ENCODE peak calls at places on chromosomes 7 and 10, in six cellular contexts. J, O, N, S, Q and F are unnamed samples.

GRCh38 chr7:39336457-39336856 is 229.7 kb upstream of the YAE1 start:
- DNase-seq in J (no peak), O (no peak), N (no peak), S (no peak), Q (no peak), F (no peak)

GRCh38 chr7:139931190-139932007 is 102.3 kb downstream of the TBXAS1 start:
- DNase-seq in J (no peak), O (no peak), N (no peak), S (no peak), Q (no peak), F (no peak)

GRCh38 chr7:147771344-147771743 is 819.2 kb upstream of the C7orf33 start:
- DNase-seq in J (no peak), O (no peak), N (no peak), S (no peak), Q (no peak), F (no peak)

GRCh38 chr10:23158370-23158769 is 33.7 kb upstream of the PTF1A start:
- DNase-seq in J (peak), O (no peak), N (no peak), S (peak), Q (peak), F (no peak)

GRCh38 chr7:44393238-44394111 is 68.1 kb upstream of the CAMK2B start:
- DNase-seq in J (no peak), O (no peak), N (no peak), S (no peak), Q (no peak), F (no peak)

GRCh38 chr7:12685550-12685949 is 1.9 kb upstream of the ARL4A start:
- DNase-seq in J (peak), O (no peak), N (no peak), S (no peak), Q (peak), F (no peak)

GRCh38 chr10:78170026-78170475 is 136.4 kb downstream of the RPS24 start:
- DNase-seq in J (peak), O (no peak), N (no peak), S (no peak), Q (peak), F (no peak)

GRCh38 chr7:102306916-102307677 is 20.4 kb downstream of the SH2B2 start:
- DNase-seq in J (peak), O (peak), N (peak), S (no peak), Q (peak), F (peak)

GRCh38 chr7:158957507-158957900 is 101.1 kb downstream of the DYNC2I1 start:
- DNase-seq in J (no peak), O (no peak), N (no peak), S (no peak), Q (no peak), F (no peak)

GRCh38 chr7:4667776-4668509 is 14.2 kb upstream of the FOXK1 start:
- DNase-seq in J (no peak), O (no peak), N (no peak), S (peak), Q (peak), F (no peak)

GRCh38 chr10:124961248-124961570 is 19.3 kb downstream of the ZRANB1 start:
- DNase-seq in J (no peak), O (no peak), N (no peak), S (no peak), Q (peak), F (no peak)

GRCh38 chr7:142381727-142382409 is 124.0 kb upstream of the PRSS58 start:
- DNase-seq in J (no peak), O (no peak), N (no peak), S (no peak), Q (no peak), F (no peak)

GRCh38 chr7:129830949-129831348 is 121.8 kb downstream of the UBE2H start:
- DNase-seq in J (no peak), O (no peak), N (no peak), S (no peak), Q (no peak), F (no peak)

GRCh38 chr7:32255036-32255435 is 184.8 kb upstream of the PDE1C start:
- DNase-seq in J (no peak), O (no peak), N (peak), S (no peak), Q (no peak), F (no peak)

GRCh38 chr7:77657427-77658331 is 38.6 kb upstream of the RSBN1L start:
- DNase-seq in J (peak), O (no peak), N (no peak), S (peak), Q (peak), F (no peak)

GRCh38 chr7:130896898-130897514 is 163.0 kb upstream of the KLF14 start:
- DNase-seq in J (peak), O (no peak), N (peak), S (no peak), Q (peak), F (no peak)

GRCh38 chr10:69734797-69735468 is 66.8 kb upstream of the COL13A1 start:
- DNase-seq in J (no peak), O (no peak), N (no peak), S (no peak), Q (no peak), F (no peak)

GRCh38 chr10:97065686-97066679 is 119.8 kb downstream of the SLIT1 start:
- DNase-seq in J (no peak), O (no peak), N (no peak), S (no peak), Q (no peak), F (no peak)

GRCh38 chr7:85521108-85521694 is 334.3 kb upstream of the SEMA3D start:
- DNase-seq in J (no peak), O (no peak), N (no peak), S (no peak), Q (peak), F (no peak)

GRCh38 chr7:2145835-2146580 is 86.7 kb downstream of the MAD1L1 start:
- DNase-seq in J (no peak), O (no peak), N (no peak), S (no peak), Q (no peak), F (no peak)

GRCh38 chr7:21142081-21142480 is 285.8 kb upstream of the SP4 start:
- DNase-seq in J (peak), O (no peak), N (no peak), S (no peak), Q (no peak), F (no peak)

GRCh38 chr7:1724118-1724910 is 54.2 kb downstream of the ELFN1 start:
- DNase-seq in J (no peak), O (no peak), N (no peak), S (no peak), Q (no peak), F (no peak)

GRCh38 chr10:59887972-59888640 is 18.2 kb downstream of the CCDC6 start:
- DNase-seq in J (no peak), O (no peak), N (no peak), S (no peak), Q (no peak), F (no peak)

GRCh38 chr7:159098795-159099194 is 45.9 kb downstream of the VIPR2 start:
- DNase-seq in J (no peak), O (peak), N (no peak), S (no peak), Q (no peak), F (no peak)

GRCh38 chr7:142488842-142489241 is 231.0 kb upstream of the PRSS58 start:
- DNase-seq in J (no peak), O (no peak), N (no peak), S (no peak), Q (no peak), F (no peak)

GRCh38 chr10:124911124-124912051 is 30.5 kb upstream of the ZRANB1 start:
- DNase-seq in J (no peak), O (no peak), N (no peak), S (no peak), Q (peak), F (no peak)

GRCh38 chr10:7122561-7122960 is 288.3 kb downstream of the SFMBT2 start:
- DNase-seq in J (no peak), O (no peak), N (no peak), S (no peak), Q (no peak), F (no peak)

GRCh38 chr7:102856036-102856435 is 56.8 kb upstream of the LRRC17 start:
- DNase-seq in J (no peak), O (no peak), N (no peak), S (no peak), Q (no peak), F (no peak)

GRCh38 chr10:69439350-69439739 is 11.9 kb upstream of the TSPAN15 start:
- DNase-seq in J (peak), O (peak), N (no peak), S (no peak), Q (no peak), F (no peak)

GRCh38 chr10:125144693-125145623 is 15.4 kb downstream of the CTBP2 start:
- DNase-seq in J (peak), O (no peak), N (peak), S (no peak), Q (peak), F (no peak)

GRCh38 chr10:103474077-103474476 is 5.0 kb downstream of the CALHM3 start:
- DNase-seq in J (no peak), O (no peak), N (no peak), S (no peak), Q (no peak), F (no peak)

GRCh38 chr7:90944021-90944420 is 320.2 kb upstream of the FZD1 start:
- DNase-seq in J (no peak), O (no peak), N (no peak), S (no peak), Q (peak), F (no peak)

GRCh38 chr10:31823358-31823757 is 105.3 kb downstream of the ARHGAP12 start:
- DNase-seq in J (no peak), O (no peak), N (no peak), S (no peak), Q (no peak), F (no peak)

GRCh38 chr7:132526111-132526741 is 50.0 kb downstream of the PLXNA4 start:
- DNase-seq in J (no peak), O (no peak), N (no peak), S (no peak), Q (no peak), F (no peak)

GRCh38 chr10:48655426-48656240 is 29.0 kb upstream of the WDFY4 start:
- DNase-seq in J (peak), O (peak), N (peak), S (no peak), Q (peak), F (no peak)

GRCh38 chr7:630539-630938 is 96.0 kb upstream of the DNAAF5 start:
- DNase-seq in J (no peak), O (no peak), N (no peak), S (no peak), Q (no peak), F (no peak)

GRCh38 chr7:631966-632830 is 94.3 kb upstream of the DNAAF5 start:
- DNase-seq in J (no peak), O (no peak), N (no peak), S (no peak), Q (no peak), F (no peak)

GRCh38 chr7:632831-633210 is 93.7 kb upstream of the DNAAF5 start:
- DNase-seq in J (no peak), O (no peak), N (no peak), S (no peak), Q (no peak), F (no peak)

GRCh38 chr7:630111-630511 is 96.4 kb upstream of the DNAAF5 start:
- DNase-seq in J (no peak), O (no peak), N (no peak), S (no peak), Q (no peak), F (no peak)

GRCh38 chr7:631291-631711 is 95.2 kb upstream of the DNAAF5 start:
- DNase-seq in J (no peak), O (no peak), N (no peak), S (no peak), Q (no peak), F (no peak)
- H3K4me3 ChIP-seq in J (no peak), O (no peak), N (no peak), S (no peak), Q (no peak), F (no peak)

GRCh38 chr10:85581357-85581756 is 785.2 kb downstream of the GRID1 start:
- DNase-seq in J (no peak), O (no peak), N (no peak), S (no peak), Q (no peak), F (no peak)

GRCh38 chr10:85580585-85580984 is 786.0 kb downstream of the GRID1 start:
- DNase-seq in J (no peak), O (no peak), N (no peak), S (no peak), Q (no peak), F (no peak)

GRCh38 chr10:85570871-85571270 is 795.7 kb downstream of the GRID1 start:
- DNase-seq in J (no peak), O (no peak), N (no peak), S (no peak), Q (no peak), F (no peak)

GRCh38 chr10:85575441-85575840 is 791.2 kb downstream of the GRID1 start:
- DNase-seq in J (no peak), O (no peak), N (no peak), S (no peak), Q (no peak), F (no peak)
- H3K27ac ChIP-seq in J (no peak), O (no peak), N (no peak), S (no peak), Q (no peak), F (no peak)

GRCh38 chr10:8407561-8408021 is 353.1 kb downstream of the GATA3 start:
- DNase-seq in J (peak), O (no peak), N (no peak), S (no peak), Q (no peak), F (no peak)

GRCh38 chr10:8402469-8403074 is 348.1 kb downstream of the GATA3 start:
- DNase-seq in J (no peak), O (no peak), N (no peak), S (no peak), Q (no peak), F (no peak)

GRCh38 chr10:8403711-8404371 is 349.4 kb downstream of the GATA3 start:
- DNase-seq in J (no peak), O (no peak), N (no peak), S (no peak), Q (no peak), F (no peak)

GRCh38 chr10:8405551-8405950 is 351.1 kb downstream of the GATA3 start:
- DNase-seq in J (no peak), O (no peak), N (no peak), S (no peak), Q (no peak), F (no peak)

DNA sequence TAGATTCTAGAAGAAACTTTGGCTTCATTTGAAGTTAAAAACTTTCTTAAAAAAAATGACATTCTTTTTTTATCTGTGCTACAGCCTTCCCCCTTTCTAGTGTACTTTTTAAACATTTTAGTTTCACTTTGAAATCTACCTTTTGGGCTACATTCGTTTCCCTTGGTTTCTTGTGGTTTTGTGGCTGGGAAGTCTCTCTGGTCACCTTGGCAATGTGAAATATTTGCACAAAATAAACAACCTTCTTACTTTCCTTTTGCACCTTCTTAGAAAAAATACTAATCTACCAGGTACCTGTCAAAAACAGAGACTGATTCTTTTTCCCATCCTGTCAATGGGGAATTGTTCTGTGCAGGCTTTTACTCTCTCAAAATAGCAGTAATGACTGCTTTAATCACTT is 350.2 kb downstream of the GATA3 start:
- DNase-seq in J (no peak), O (no peak), N (no peak), S (no peak), Q (no peak), F (no peak)
- H3K4me3 ChIP-seq in J (no peak), O (no peak), N (no peak), S (no peak), Q (no peak), F (no peak)

DNA sequence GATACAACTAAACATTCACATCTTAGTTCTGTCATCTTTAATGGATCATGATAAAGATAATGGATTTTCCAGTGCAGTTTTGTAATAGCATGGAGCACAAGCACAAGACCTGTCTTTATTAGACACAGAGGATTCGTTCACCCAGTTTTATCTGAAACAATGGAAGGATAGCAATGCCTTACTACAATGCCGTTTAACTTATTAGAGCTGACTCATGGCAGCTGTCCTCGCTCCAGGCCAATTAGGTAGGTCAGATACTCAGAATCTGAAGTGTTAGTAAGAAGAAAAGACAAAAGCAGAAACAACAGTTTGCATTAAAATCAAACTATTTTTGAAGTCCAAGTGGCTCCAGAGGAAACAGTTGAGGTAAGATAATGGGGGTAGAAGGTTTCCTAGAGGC is 12.8 kb downstream of the OR13A1 start:
- DNase-seq in J (no peak), O (no peak), N (no peak), S (no peak), Q (no peak), F (no peak)
- H3K27ac ChIP-seq in J (no peak), O (no peak), N (no peak), S (no peak), Q (no peak), F (no peak)

GRCh38 chr7:141156446-141156845 is 82.6 kb downstream of the TMEM178B start:
- DNase-seq in J (no peak), O (no peak), N (no peak), S (no peak), Q (no peak), F (no peak)

GRCh38 chr7:141153231-141153630 is 79.4 kb downstream of the TMEM178B start:
- DNase-seq in J (no peak), O (no peak), N (no peak), S (no peak), Q (no peak), F (no peak)

GRCh38 chr7:141151726-141152125 is 77.9 kb downstream of the TMEM178B start:
- DNase-seq in J (no peak), O (no peak), N (no peak), S (no peak), Q (no peak), F (no peak)

GRCh38 chr7:141157138-141157765 is 83.4 kb downstream of the TMEM178B start:
- DNase-seq in J (no peak), O (no peak), N (no peak), S (no peak), Q (no peak), F (no peak)

GRCh38 chr7:141154131-141154732 is 80.4 kb downstream of the TMEM178B start:
- DNase-seq in J (no peak), O (no peak), N (no peak), S (no peak), Q (no peak), F (no peak)
- H3K4me3 ChIP-seq in J (no peak), O (no peak), N (no peak), S (no peak), Q (no peak), F (no peak)

GRCh38 chr10:25071227-25071626 is 54.8 kb downstream of the THNSL1 start:
- DNase-seq in J (no peak), O (no peak), N (no peak), S (no peak), Q (no peak), F (no peak)
- H3K27ac ChIP-seq in J (no peak), O (no peak), N (no peak), S (no peak), Q (no peak), F (no peak)

GRCh38 chr7:138435231-138435919 is 24.7 kb upstream of the TRIM24 start:
- DNase-seq in J (no peak), O (no peak), N (no peak), S (no peak), Q (no peak), F (no peak)
- H3K4me3 ChIP-seq in J (no peak), O (no peak), N (no peak), S (no peak), Q (no peak), F (no peak)

GRCh38 chr10:4851846-4852245 is 25.8 kb downstream of the AKR1E2 start:
- DNase-seq in J (no peak), O (no peak), N (no peak), S (no peak), Q (no peak), F (no peak)
- H3K27ac ChIP-seq in J (peak), O (peak), N (no peak), S (no peak), Q (no peak), F (no peak)